ENCODE peak calls at places on chromosomes 11 and 22, in four cellular contexts. One of them, this sample, is unnamed.

GRCh38 chr22:19036523-19037273 is 85.5 kb downstream of the DGCR2 start:
- DNase-seq in lower lobe of right lung: peak
- DNase-seq in tibial artery: no peak
- DNase-seq in HT1080: no peak
- DNase-seq in this sample: no peak

GRCh38 chr11:6391548-6392134 is 1.4 kb downstream of the SMPD1 start:
- DNase-seq in HT1080: no peak
- DNase-seq in lower lobe of right lung: no peak
- DNase-seq in tibial artery: peak
- DNase-seq in this sample: no peak

GRCh38 chr11:117830072-117830471 is 5.5 kb upstream of the FXYD2 start:
- DNase-seq in HT1080: no peak
- DNase-seq in tibial artery: peak
- DNase-seq in lower lobe of right lung: no peak
- DNase-seq in this sample: no peak

GRCh38 chr11:101215069-101215468 is 85.5 kb upstream of the PGR start:
- DNase-seq in tibial artery: no peak
- DNase-seq in lower lobe of right lung: no peak
- DNase-seq in HT1080: no peak
- DNase-seq in this sample: no peak

GRCh38 chr11:81245791-81246190 is 1487.9 kb downstream of the FAM181B start:
- DNase-seq in HT1080: no peak
- DNase-seq in lower lobe of right lung: no peak
- DNase-seq in tibial artery: no peak
- DNase-seq in this sample: no peak

GRCh38 chr11:18188796-18189195 is 16.2 kb downstream of the MRGPRX4 start:
- DNase-seq in lower lobe of right lung: no peak
- DNase-seq in HT1080: no peak
- DNase-seq in tibial artery: no peak
- DNase-seq in this sample: no peak

GRCh38 chr11:75339685-75340409 is 11.6 kb downstream of the ARRB1 start:
- DNase-seq in lower lobe of right lung: no peak
- DNase-seq in tibial artery: no peak
- DNase-seq in HT1080: no peak
- DNase-seq in this sample: no peak

GRCh38 chr11:129947474-129947873 is 52.1 kb upstream of the NFRKB start:
- DNase-seq in lower lobe of right lung: no peak
- DNase-seq in HT1080: no peak
- DNase-seq in tibial artery: no peak
- DNase-seq in this sample: peak

GRCh38 chr22:31680764-31681624 is 19.0 kb upstream of the PISD start:
- DNase-seq in HT1080: peak
- DNase-seq in tibial artery: peak
- DNase-seq in lower lobe of right lung: no peak
- DNase-seq in this sample: no peak

GRCh38 chr22:22720201-22720723 is 75.8 kb downstream of the GGTLC2 start:
- DNase-seq in tibial artery: peak
- DNase-seq in HT1080: peak
- DNase-seq in lower lobe of right lung: no peak
- DNase-seq in this sample: peak

GRCh38 chr11:105696000-105696399 is 86.1 kb downstream of the GRIA4 start:
- DNase-seq in lower lobe of right lung: no peak
- DNase-seq in HT1080: no peak
- DNase-seq in tibial artery: no peak
- DNase-seq in this sample: no peak

GRCh38 chr22:25876871-25877270 is 134.9 kb downstream of the MYO18B start:
- DNase-seq in tibial artery: no peak
- DNase-seq in HT1080: no peak
- DNase-seq in lower lobe of right lung: no peak
- DNase-seq in this sample: no peak

GRCh38 chr11:15800121-15800800 is 556.1 kb downstream of the SOX6 start:
- DNase-seq in tibial artery: peak
- DNase-seq in HT1080: peak
- DNase-seq in lower lobe of right lung: peak
- DNase-seq in this sample: no peak

GRCh38 chr11:65917077-65917433 is 1.8 kb downstream of the C11orf68 start:
- DNase-seq in HT1080: peak
- DNase-seq in lower lobe of right lung: no peak
- DNase-seq in tibial artery: no peak
- DNase-seq in this sample: no peak

GRCh38 chr22:20407829-20408228 is 13.9 kb downstream of the ZNF74 start:
- DNase-seq in tibial artery: peak
- DNase-seq in lower lobe of right lung: no peak
- DNase-seq in HT1080: no peak
- DNase-seq in this sample: no peak

GRCh38 chr11:12177739-12178338 is 67.4 kb downstream of the MICAL2 start:
- DNase-seq in lower lobe of right lung: no peak
- DNase-seq in tibial artery: no peak
- DNase-seq in HT1080: no peak
- DNase-seq in this sample: no peak

GRCh38 chr22:33579448-33580093 is 340.7 kb downstream of the LARGE1 start:
- DNase-seq in HT1080: peak
- DNase-seq in lower lobe of right lung: no peak
- DNase-seq in tibial artery: no peak
- DNase-seq in this sample: peak

GRCh38 chr11:116876656-116877055 is 39.2 kb upstream of the APOA1 start:
- DNase-seq in lower lobe of right lung: no peak
- DNase-seq in tibial artery: no peak
- DNase-seq in HT1080: no peak
- DNase-seq in this sample: no peak

GRCh38 chr11:35030716-35031213 is 108.2 kb upstream of the CD44 start:
- DNase-seq in HT1080: peak
- DNase-seq in lower lobe of right lung: no peak
- DNase-seq in tibial artery: peak
- DNase-seq in this sample: no peak

GRCh38 chr22:36829370-36830002 is 12.7 kb upstream of the PVALB start:
- DNase-seq in tibial artery: no peak
- DNase-seq in lower lobe of right lung: peak
- DNase-seq in HT1080: no peak
- DNase-seq in this sample: no peak

GRCh38 chr11:128210148-128210940 is 377.0 kb downstream of the ETS1 start:
- DNase-seq in lower lobe of right lung: no peak
- DNase-seq in tibial artery: no peak
- DNase-seq in HT1080: peak
- DNase-seq in this sample: no peak

GRCh38 chr11:3224730-3225098 is 6.1 kb upstream of the MRGPRG start:
- DNase-seq in lower lobe of right lung: no peak
- DNase-seq in HT1080: no peak
- DNase-seq in tibial artery: no peak
- DNase-seq in this sample: no peak

GRCh38 chr22:46043816-46044717 is 67.1 kb upstream of the WNT7B start:
- DNase-seq in tibial artery: peak
- DNase-seq in lower lobe of right lung: peak
- DNase-seq in HT1080: no peak
- DNase-seq in this sample: peak